ENCODE peak calls at places on chromosomes 2 and 18, in ten cellular contexts. J is GM13976; D is foreskin melanocyte; L is cardiac fibroblast; O is HFFc6; Y is CD4-positive, alpha-beta memory T cell; T is activated naive CD4-positive, alpha-beta T cell treated with Interleukin-2 at 50 U/mL for 16 hours; C is tibial nerve; M is SHP77 treated with DMSO at 0.1 percent for 48 hours; N is NCI-H2081. S is an unnamed sample.

GRCh38 chr2:70087703-70088507 is 628 bp downstream of the PCBP1 start:
- DNase-seq in J (no peak), D (no peak), L (peak; percentile 63), O (peak; percentile 44), Y (no peak), T (peak; percentile 56), C (peak; percentile 56), M (no peak), N (no peak), S (peak; percentile 74)

GRCh38 chr2:197269173-197269572 is 41.4 kb downstream of the ANKRD44 start:
- DNase-seq in J (peak; percentile 43), D (no peak), L (peak; percentile 55), O (peak; percentile 67), Y (peak; percentile 50), T (no peak), C (no peak), M (no peak), N (no peak), S (no peak)

GRCh38 chr2:1839066-1839756 is 94.9 kb upstream of the PXDN start:
- DNase-seq in J (no peak), D (no peak), L (no peak), O (no peak), Y (no peak), T (no peak), C (no peak), M (no peak), N (no peak), S (no peak)

GRCh38 chr18:44697315-44697714 is 16.6 kb downstream of the SETBP1 start:
- DNase-seq in J (no peak), D (no peak), L (no peak), O (no peak), Y (no peak), T (no peak), C (no peak), M (no peak), N (no peak), S (no peak)

GRCh38 chr2:4995466-4995865 is 696.7 kb upstream of the SOX11 start:
- DNase-seq in J (no peak), D (no peak), L (no peak), O (no peak), Y (no peak), T (no peak), C (no peak), M (no peak), N (peak; percentile 10), S (no peak)

GRCh38 chr2:109333414-109334194 is 204.6 kb downstream of the SH3RF3 start:
- DNase-seq in J (no peak), D (no peak), L (no peak), O (peak; percentile 46), Y (no peak), T (no peak), C (no peak), M (no peak), N (no peak), S (peak; percentile 85)

GRCh38 chr2:30408961-30409387 is 38.1 kb upstream of the LCLAT1 start:
- DNase-seq in J (no peak), D (no peak), L (peak; percentile 55), O (peak; percentile 78), Y (no peak), T (no peak), C (no peak), M (no peak), N (no peak), S (peak; percentile 39)

GRCh38 chr2:240809276-240809675 is 10.7 kb downstream of the KIF1A start:
- DNase-seq in J (no peak), D (no peak), L (no peak), O (no peak), Y (no peak), T (no peak), C (no peak), M (no peak), N (no peak), S (no peak)

GRCh38 chr2:234670052-234670451 is 173.2 kb upstream of the ARL4C start:
- DNase-seq in J (no peak), D (no peak), L (peak; percentile 72), O (peak; percentile 67), Y (no peak), T (no peak), C (no peak), M (no peak), N (no peak), S (no peak)

GRCh38 chr2:241901500-241902351 is 32.2 kb downstream of the RTP5 start:
- DNase-seq in J (no peak), D (no peak), L (no peak), O (no peak), Y (no peak), T (no peak), C (no peak), M (no peak), N (no peak), S (no peak)

GRCh38 chr18:77249583-77250500 is at the start of gene GALR1:
- DNase-seq in J (peak; percentile 28), D (no peak), L (peak; percentile 1), O (no peak), Y (no peak), T (no peak), C (no peak), M (no peak), N (peak; percentile 70), S (no peak)

GRCh38 chr2:110948027-110948687 is 172.6 kb upstream of the BCL2L11 start:
- DNase-seq in J (no peak), D (no peak), L (peak; percentile 35), O (no peak), Y (no peak), T (no peak), C (peak; percentile 7), M (no peak), N (peak; percentile 10), S (no peak)

GRCh38 chr2:86172610-86173009 is 22.7 kb downstream of the IMMT start:
- DNase-seq in J (no peak), D (no peak), L (no peak), O (no peak), Y (no peak), T (no peak), C (no peak), M (no peak), N (no peak), S (no peak)

GRCh38 chr2:7649461-7650228 is 732.4 kb downstream of the RNF144A start:
- DNase-seq in J (no peak), D (no peak), L (no peak), O (no peak), Y (peak; percentile 18), T (no peak), C (no peak), M (no peak), N (no peak), S (no peak)

GRCh38 chr2:236338495-236339184 is 74.4 kb upstream of the ASB18 start:
- DNase-seq in J (peak; percentile 62), D (no peak), L (peak; percentile 43), O (no peak), Y (no peak), T (no peak), C (no peak), M (no peak), N (no peak), S (no peak)

GRCh38 chr2:23595601-23596251 is 210.7 kb downstream of the KLHL29 start:
- DNase-seq in J (no peak), D (peak; percentile 68), L (peak; percentile 56), O (peak; percentile 48), Y (no peak), T (no peak), C (no peak), M (peak; percentile 58), N (peak; percentile 80), S (peak; percentile 80)

GRCh38 chr18:49859725-49860124 is 46.4 kb upstream of the ACAA2 start:
- DNase-seq in J (no peak), D (no peak), L (no peak), O (no peak), Y (no peak), T (no peak), C (no peak), M (no peak), N (no peak), S (no peak)

GRCh38 chr2:232309592-232309991 is 69.0 kb upstream of the ALPP start:
- DNase-seq in J (no peak), D (no peak), L (no peak), O (no peak), Y (no peak), T (no peak), C (no peak), M (no peak), N (no peak), S (no peak)

GRCh38 chr2:10686176-10686575 is 3.6 kb downstream of the NOL10 start:
- DNase-seq in J (no peak), D (no peak), L (no peak), O (no peak), Y (no peak), T (no peak), C (no peak), M (no peak), N (no peak), S (no peak)

GRCh38 chr2:190846746-190847145 is 33.9 kb upstream of the GLS start:
- DNase-seq in J (no peak), D (no peak), L (no peak), O (no peak), Y (no peak), T (no peak), C (no peak), M (no peak), N (no peak), S (peak; percentile 46)

GRCh38 chr2:68742638-68743037 is 8.0 kb downstream of the ARHGAP25 start:
- DNase-seq in J (no peak), D (no peak), L (no peak), O (no peak), Y (no peak), T (no peak), C (no peak), M (no peak), N (no peak), S (no peak)

GRCh38 chr2:156083707-156084494 is 248.6 kb downstream of the NR4A2 start:
- DNase-seq in J (no peak), D (peak; percentile 49), L (peak; percentile 1), O (no peak), Y (no peak), T (no peak), C (no peak), M (no peak), N (no peak), S (no peak)